ENCODE peak calls at places on chromosomes 13 and 19, in five cellular contexts. U is LoVo; B is cardiac muscle cell; K is effector memory CD4-positive, alpha-beta T cell; C is stimulated activated CD4-positive, alpha-beta T cell treated with anti-CD3 and anti-CD28 coated beads, Interleukin-12 subunit alpha, Interleukin-12 subunit beta, amount 100 ng/mL, for 24 hours. I is an unnamed sample.

GRCh38 chr19:1076951-1077350 is 10.0 kb downstream of the ARHGAP45 start:
- DNase-seq in U (no peak), B (no peak), K (peak), C (peak), I (peak)

GRCh38 chr13:75418997-75419396 is 63.0 kb downstream of the TBC1D4 start:
- DNase-seq in U (no peak), B (no peak), K (no peak), C (no peak), I (no peak)

GRCh38 chr13:76884167-76884566 is 2.0 kb downstream of the KCTD12 start:
- DNase-seq in U (no peak), B (peak), K (no peak), C (no peak), I (no peak)

GRCh38 chr19:47231215-47232054 is 436 bp upstream of the BBC3 start:
- DNase-seq in U (peak), B (peak), K (peak), C (peak), I (peak)

GRCh38 chr13:91498298-91498697 is 99.9 kb downstream of the GPC5 start:
- DNase-seq in U (no peak), B (no peak), K (no peak), C (no peak), I (no peak)

GRCh38 chr19:38143847-38144246 is 80.2 kb downstream of the DPF1 start:
- DNase-seq in U (no peak), B (no peak), K (no peak), C (no peak), I (no peak)

GRCh38 chr13:67062160-67062559 is 168.0 kb downstream of the PCDH9 start:
- DNase-seq in U (no peak), B (no peak), K (no peak), C (no peak), I (no peak)

GRCh38 chr19:2038284-2039081 is 12.6 kb downstream of the MKNK2 start:
- DNase-seq in U (no peak), B (no peak), K (no peak), C (no peak), I (no peak)

GRCh38 chr13:43267916-43268315 is 244.5 kb downstream of the DNAJC15 start:
- DNase-seq in U (no peak), B (no peak), K (no peak), C (no peak), I (no peak)

GRCh38 chr19:2514981-2515518 is 39.1 kb downstream of the GADD45B start:
- DNase-seq in U (no peak), B (no peak), K (no peak), C (no peak), I (no peak)

GRCh38 chr19:10899171-10899653 is 27.9 kb downstream of the CARM1 start:
- DNase-seq in U (peak), B (no peak), K (no peak), C (no peak), I (no peak)

GRCh38 chr13:113928701-113929627 is 44.9 kb downstream of the C13orf46 start:
- DNase-seq in U (no peak), B (no peak), K (no peak), C (no peak), I (no peak)

GRCh38 chr19:531753-532571 is at the start of gene CDC34:
- DNase-seq in U (no peak), B (peak), K (no peak), C (no peak), I (no peak)

GRCh38 chr13:29543230-29544215 is 52.0 kb downstream of the SLC7A1 start:
- DNase-seq in U (no peak), B (no peak), K (no peak), C (peak), I (peak)

GRCh38 chr13:50589139-50589538 is 254.4 kb downstream of the DLEU7 start:
- DNase-seq in U (peak), B (no peak), K (no peak), C (no peak), I (no peak)

GRCh38 chr13:111090169-111090568 is 24.9 kb upstream of the ARHGEF7 start:
- DNase-seq in U (no peak), B (no peak), K (no peak), C (no peak), I (no peak)

GRCh38 chr13:51071493-51071892 is 39.6 kb downstream of the C13orf42 start:
- DNase-seq in U (no peak), B (no peak), K (no peak), C (no peak), I (no peak)

GRCh38 chr19:30273184-30273583 is 99.0 kb upstream of the ZNF536 start:
- DNase-seq in U (no peak), B (no peak), K (no peak), C (no peak), I (no peak)

GRCh38 chr19:12804051-12804450 is 2.2 kb downstream of the THSD8 start:
- DNase-seq in U (no peak), B (no peak), K (no peak), C (no peak), I (no peak)

GRCh38 chr13:100827489-100828000 is 152.9 kb upstream of the TMTC4 start:
- DNase-seq in U (no peak), B (no peak), K (no peak), C (no peak), I (no peak)

GRCh38 chr19:11261431-11261901 is 858 bp downstream of the DOCK6 start:
- DNase-seq in U (no peak), B (no peak), K (no peak), C (no peak), I (no peak)

GRCh38 chr13:81382236-81382635 is 1041.3 kb upstream of the SPRY2 start:
- DNase-seq in U (no peak), B (no peak), K (no peak), C (no peak), I (no peak)

GRCh38 chr19:1839658-1840540 is 8.4 kb downstream of the REXO1 start:
- DNase-seq in U (no peak), B (no peak), K (no peak), C (no peak), I (no peak)

GRCh38 chr19:47305309-47305751 is 4.3 kb upstream of the C5AR1 start:
- DNase-seq in U (peak), B (peak), K (peak), C (peak), I (no peak)

GRCh38 chr13:49606747-49607648 is 21.3 kb upstream of the ARL11 start:
- DNase-seq in U (peak), B (peak), K (peak), C (peak), I (peak)

GRCh38 chr19:13748169-13748884 is 16.0 kb upstream of the MRI1 start:
- DNase-seq in U (no peak), B (peak), K (no peak), C (no peak), I (no peak)

GRCh38 chr13:26473571-26474230 is 83.8 kb upstream of the WASF3 start:
- DNase-seq in U (no peak), B (no peak), K (no peak), C (no peak), I (no peak)

GRCh38 chr13:48162182-48162581 is 67.3 kb upstream of the MED4 start:
- DNase-seq in U (no peak), B (no peak), K (no peak), C (no peak), I (no peak)

GRCh38 chr13:76027131-76027530 is 391.0 kb downstream of the LMO7 start:
- DNase-seq in U (no peak), B (no peak), K (no peak), C (no peak), I (no peak)

GRCh38 chr13:43214124-43214523 is 190.7 kb downstream of the DNAJC15 start:
- DNase-seq in U (no peak), B (no peak), K (no peak), C (no peak), I (no peak)